ENCODE peak calls at places on chromosomes 12 and 14, in eight cellular contexts. One of them, this sample, is unnamed. For H3K9me3 and H3K4me1, the result is how much of the 10 kb centered on the place peaks cover.

GRCh38 chr14:54715244-54715643 is 148.3 kb downstream of the SAMD4A start:
- DNase-seq in fibroblast of lung: peak
- DNase-seq in upper lobe of right lung: no peak
- DNase-seq in CD4-positive, CD25-positive, alpha-beta regulatory T cell: no peak
- DNase-seq in thyroid gland: no peak
- DNase-seq in left ventricle myocardium inferior: no peak
- DNase-seq in stomach: no peak
- DNase-seq in heart left ventricle: no peak
- DNase-seq in this sample: no peak

GRCh38 chr14:26383286-26383685 is 214.5 kb downstream of the NOVA1 start:
- DNase-seq in fibroblast of lung: no peak
- DNase-seq in heart left ventricle: no peak
- DNase-seq in thyroid gland: no peak
- DNase-seq in CD4-positive, CD25-positive, alpha-beta regulatory T cell: no peak
- DNase-seq in upper lobe of right lung: no peak
- DNase-seq in left ventricle myocardium inferior: no peak
- DNase-seq in stomach: no peak
- DNase-seq in this sample: no peak

GRCh38 chr12:1103632-1104031 is 112.6 kb downstream of the ERC1 start:
- DNase-seq in fibroblast of lung: no peak
- DNase-seq in thyroid gland: no peak
- DNase-seq in left ventricle myocardium inferior: no peak
- DNase-seq in upper lobe of right lung: no peak
- DNase-seq in heart left ventricle: no peak
- DNase-seq in stomach: no peak
- DNase-seq in CD4-positive, CD25-positive, alpha-beta regulatory T cell: no peak
- DNase-seq in this sample: no peak

GRCh38 chr14:52244328-52244727 is 23.2 kb upstream of the PTGDR start:
- DNase-seq in stomach: no peak
- DNase-seq in thyroid gland: no peak
- DNase-seq in left ventricle myocardium inferior: no peak
- DNase-seq in upper lobe of right lung: no peak
- DNase-seq in CD4-positive, CD25-positive, alpha-beta regulatory T cell: no peak
- DNase-seq in heart left ventricle: no peak
- DNase-seq in fibroblast of lung: no peak
- DNase-seq in this sample: no peak

GRCh38 chr14:69879175-69880047 is at the start of gene SMOC1:
- DNase-seq in left ventricle myocardium inferior: no peak
- DNase-seq in CD4-positive, CD25-positive, alpha-beta regulatory T cell: no peak
- DNase-seq in upper lobe of right lung: no peak
- DNase-seq in heart left ventricle: no peak
- DNase-seq in thyroid gland: peak
- DNase-seq in stomach: peak
- DNase-seq in fibroblast of lung: peak
- DNase-seq in this sample: peak

GRCh38 chr12:123772074-123772473 is 10.0 kb downstream of the DNAH10 start:
- DNase-seq in left ventricle myocardium inferior: no peak
- DNase-seq in thyroid gland: no peak
- DNase-seq in CD4-positive, CD25-positive, alpha-beta regulatory T cell: no peak
- DNase-seq in stomach: no peak
- DNase-seq in fibroblast of lung: no peak
- DNase-seq in heart left ventricle: no peak
- DNase-seq in upper lobe of right lung: no peak
- DNase-seq in this sample: no peak

GRCh38 chr14:95948608-95949007 is 72.0 kb downstream of the TUNAR start:
- DNase-seq in CD4-positive, CD25-positive, alpha-beta regulatory T cell: no peak
- DNase-seq in upper lobe of right lung: no peak
- DNase-seq in thyroid gland: no peak
- DNase-seq in stomach: no peak
- DNase-seq in heart left ventricle: no peak
- DNase-seq in fibroblast of lung: peak
- DNase-seq in left ventricle myocardium inferior: no peak
- DNase-seq in this sample: no peak

GRCh38 chr12:16110596-16110995 is 166.9 kb downstream of the SLC15A5 start:
- DNase-seq in thyroid gland: no peak
- DNase-seq in left ventricle myocardium inferior: no peak
- DNase-seq in fibroblast of lung: no peak
- DNase-seq in heart left ventricle: no peak
- DNase-seq in upper lobe of right lung: no peak
- DNase-seq in CD4-positive, CD25-positive, alpha-beta regulatory T cell: no peak
- DNase-seq in stomach: no peak
- DNase-seq in this sample: no peak

GRCh38 chr14:35229495-35230089 is 62.6 kb upstream of the PSMA6 start:
- DNase-seq in left ventricle myocardium inferior: no peak
- DNase-seq in upper lobe of right lung: no peak
- DNase-seq in fibroblast of lung: no peak
- DNase-seq in stomach: no peak
- DNase-seq in CD4-positive, CD25-positive, alpha-beta regulatory T cell: no peak
- DNase-seq in thyroid gland: no peak
- DNase-seq in heart left ventricle: no peak
- DNase-seq in this sample: no peak

GRCh38 chr14:90398315-90398811 is 1.5 kb downstream of the CALM1 start:
- DNase-seq in fibroblast of lung: peak
- DNase-seq in upper lobe of right lung: peak
- DNase-seq in heart left ventricle: peak
- DNase-seq in CD4-positive, CD25-positive, alpha-beta regulatory T cell: peak
- DNase-seq in stomach: peak
- DNase-seq in left ventricle myocardium inferior: no peak
- DNase-seq in thyroid gland: peak
- DNase-seq in this sample: peak

GRCh38 chr12:76135456-76135855 is 51.0 kb upstream of the NAP1L1 start:
- DNase-seq in CD4-positive, CD25-positive, alpha-beta regulatory T cell: no peak
- DNase-seq in left ventricle myocardium inferior: no peak
- DNase-seq in thyroid gland: no peak
- DNase-seq in upper lobe of right lung: no peak
- DNase-seq in heart left ventricle: no peak
- DNase-seq in fibroblast of lung: peak
- DNase-seq in stomach: no peak
- DNase-seq in this sample: no peak

GRCh38 chr14:102071283-102071998 is 15.4 kb downstream of the HSP90AA1 start:
- DNase-seq in upper lobe of right lung: no peak
- DNase-seq in stomach: no peak
- DNase-seq in thyroid gland: no peak
- DNase-seq in fibroblast of lung: peak
- DNase-seq in left ventricle myocardium inferior: no peak
- DNase-seq in CD4-positive, CD25-positive, alpha-beta regulatory T cell: no peak
- DNase-seq in heart left ventricle: no peak
- DNase-seq in this sample: no peak

GRCh38 chr12:72264548-72265175 is 7.5 kb upstream of the TRHDE start:
- DNase-seq in heart left ventricle: no peak
- DNase-seq in fibroblast of lung: no peak
- DNase-seq in CD4-positive, CD25-positive, alpha-beta regulatory T cell: no peak
- DNase-seq in thyroid gland: no peak
- DNase-seq in stomach: no peak
- DNase-seq in upper lobe of right lung: no peak
- DNase-seq in left ventricle myocardium inferior: no peak
- DNase-seq in this sample: no peak

GRCh38 chr14:74599201-74599809 is 12.7 kb downstream of the LTBP2 start:
- DNase-seq in CD4-positive, CD25-positive, alpha-beta regulatory T cell: no peak
- DNase-seq in left ventricle myocardium inferior: no peak
- DNase-seq in stomach: no peak
- DNase-seq in upper lobe of right lung: no peak
- DNase-seq in fibroblast of lung: no peak
- DNase-seq in thyroid gland: peak
- DNase-seq in heart left ventricle: peak
- DNase-seq in this sample: peak

GRCh38 chr12:69415471-69416275 is 54.5 kb upstream of the FRS2 start:
- DNase-seq in fibroblast of lung: peak
- DNase-seq in heart left ventricle: peak
- DNase-seq in left ventricle myocardium inferior: peak
- DNase-seq in upper lobe of right lung: no peak
- DNase-seq in thyroid gland: peak
- DNase-seq in CD4-positive, CD25-positive, alpha-beta regulatory T cell: no peak
- DNase-seq in stomach: peak
- DNase-seq in this sample: peak

GRCh38 chr14:26190644-26191043 is 407.2 kb downstream of the NOVA1 start:
- DNase-seq in upper lobe of right lung: no peak
- DNase-seq in stomach: no peak
- DNase-seq in CD4-positive, CD25-positive, alpha-beta regulatory T cell: no peak
- DNase-seq in fibroblast of lung: peak
- DNase-seq in heart left ventricle: no peak
- DNase-seq in thyroid gland: no peak
- DNase-seq in left ventricle myocardium inferior: no peak
- DNase-seq in this sample: no peak

GRCh38 chr12:7927470-7927869 is 8.5 kb downstream of the SLC2A3 start:
- DNase-seq in left ventricle myocardium inferior: no peak
- DNase-seq in CD4-positive, CD25-positive, alpha-beta regulatory T cell: no peak
- DNase-seq in upper lobe of right lung: no peak
- DNase-seq in stomach: no peak
- DNase-seq in heart left ventricle: no peak
- DNase-seq in fibroblast of lung: no peak
- DNase-seq in thyroid gland: no peak
- DNase-seq in this sample: no peak

DNA sequence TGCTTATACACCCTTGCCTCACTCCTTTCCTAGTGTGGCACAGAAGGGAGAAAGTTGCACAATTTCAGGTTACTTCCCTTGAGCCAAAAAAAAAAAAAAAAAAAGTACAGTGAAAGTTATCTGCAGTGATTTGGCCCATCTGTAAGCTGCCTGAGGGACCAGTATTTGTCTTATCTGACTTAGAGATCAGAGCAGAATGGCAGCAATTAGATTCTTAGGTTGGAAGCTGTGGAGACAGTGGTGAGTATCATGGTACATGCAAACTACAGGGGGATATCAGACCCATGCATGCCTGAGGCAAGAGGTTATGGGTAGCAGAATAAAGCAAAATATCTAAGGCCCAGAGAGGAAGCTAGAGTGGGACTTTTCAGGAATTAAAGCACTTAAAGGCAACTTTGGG is 1070.7 kb upstream of the NOVA1 start:
- DNase-seq in stomach: no peak
- DNase-seq in fibroblast of lung: no peak
- DNase-seq in upper lobe of right lung: no peak
- DNase-seq in CD4-positive, CD25-positive, alpha-beta regulatory T cell: no peak
- DNase-seq in thyroid gland: no peak
- DNase-seq in heart left ventricle: no peak
- DNase-seq in left ventricle myocardium inferior: no peak
- DNase-seq in this sample: no peak
- H3K9me3 ChIP-seq in stomach: under half
- H3K9me3 ChIP-seq in fibroblast of lung: under half
- H3K9me3 ChIP-seq in upper lobe of right lung: under half
- H3K9me3 ChIP-seq in CD4-positive, CD25-positive, alpha-beta regulatory T cell: under half
- H3K9me3 ChIP-seq in thyroid gland: under half
- H3K9me3 ChIP-seq in heart left ventricle: under half
- H3K9me3 ChIP-seq in left ventricle myocardium inferior: under half
- H3K9me3 ChIP-seq in this sample: under half

GRCh38 chr14:66813636-66814035 is 305.7 kb downstream of the GPHN start:
- DNase-seq in CD4-positive, CD25-positive, alpha-beta regulatory T cell: no peak
- DNase-seq in heart left ventricle: no peak
- DNase-seq in upper lobe of right lung: no peak
- DNase-seq in fibroblast of lung: no peak
- DNase-seq in left ventricle myocardium inferior: no peak
- DNase-seq in thyroid gland: no peak
- DNase-seq in stomach: no peak
- DNase-seq in this sample: no peak
- H3K4me1 ChIP-seq in CD4-positive, CD25-positive, alpha-beta regulatory T cell: under half
- H3K4me1 ChIP-seq in heart left ventricle: under half
- H3K4me1 ChIP-seq in upper lobe of right lung: under half
- H3K4me1 ChIP-seq in fibroblast of lung: under half
- H3K4me1 ChIP-seq in left ventricle myocardium inferior: under half
- H3K4me1 ChIP-seq in thyroid gland: under half
- H3K4me1 ChIP-seq in stomach: under half
- H3K4me1 ChIP-seq in this sample: under half

DNA sequence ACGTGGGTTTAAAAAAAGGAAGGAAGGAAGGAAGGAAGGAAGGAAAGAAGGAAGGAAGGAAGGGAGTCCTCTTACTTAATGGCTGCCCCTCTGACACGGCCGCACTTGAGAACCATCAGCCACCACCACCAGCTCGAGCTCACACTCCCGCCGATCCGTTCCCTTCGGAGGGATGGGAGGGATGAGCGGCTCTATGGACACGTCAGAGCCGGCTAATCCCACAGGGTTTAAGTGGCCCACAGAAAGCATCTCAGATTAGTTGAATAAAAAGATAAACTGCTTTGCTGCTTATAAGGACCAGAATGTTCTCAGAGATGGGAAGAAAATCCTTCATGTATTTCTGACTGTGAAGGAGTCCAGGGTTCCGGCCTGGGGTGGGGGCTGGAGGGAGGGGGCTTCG is 31.1 kb downstream of the PRIMA1 start:
- DNase-seq in thyroid gland: no peak
- DNase-seq in fibroblast of lung: no peak
- DNase-seq in CD4-positive, CD25-positive, alpha-beta regulatory T cell: no peak
- DNase-seq in upper lobe of right lung: no peak
- DNase-seq in left ventricle myocardium inferior: no peak
- DNase-seq in stomach: no peak
- DNase-seq in heart left ventricle: no peak
- DNase-seq in this sample: no peak
- H3K4me3 ChIP-seq in thyroid gland: no peak
- H3K4me3 ChIP-seq in fibroblast of lung: no peak
- H3K4me3 ChIP-seq in CD4-positive, CD25-positive, alpha-beta regulatory T cell: no peak
- H3K4me3 ChIP-seq in upper lobe of right lung: no peak
- H3K4me3 ChIP-seq in left ventricle myocardium inferior: no peak
- H3K4me3 ChIP-seq in stomach: no peak
- H3K4me3 ChIP-seq in heart left ventricle: no peak
- H3K4me3 ChIP-seq in this sample: no peak

GRCh38 chr14:79511146-79511545 is 700.2 kb downstream of the DIO2 start:
- DNase-seq in heart left ventricle: no peak
- DNase-seq in thyroid gland: no peak
- DNase-seq in fibroblast of lung: peak
- DNase-seq in CD4-positive, CD25-positive, alpha-beta regulatory T cell: no peak
- DNase-seq in left ventricle myocardium inferior: no peak
- DNase-seq in stomach: no peak
- DNase-seq in upper lobe of right lung: no peak
- DNase-seq in this sample: no peak

GRCh38 chr14:79514700-79515099 is 696.6 kb downstream of the DIO2 start:
- DNase-seq in left ventricle myocardium inferior: no peak
- DNase-seq in CD4-positive, CD25-positive, alpha-beta regulatory T cell: no peak
- DNase-seq in stomach: no peak
- DNase-seq in fibroblast of lung: peak
- DNase-seq in upper lobe of right lung: no peak
- DNase-seq in heart left ventricle: no peak
- DNase-seq in thyroid gland: no peak
- DNase-seq in this sample: no peak

GRCh38 chr14:79515158-79515557 is 696.1 kb downstream of the DIO2 start:
- DNase-seq in stomach: no peak
- DNase-seq in fibroblast of lung: no peak
- DNase-seq in heart left ventricle: no peak
- DNase-seq in upper lobe of right lung: no peak
- DNase-seq in left ventricle myocardium inferior: no peak
- DNase-seq in CD4-positive, CD25-positive, alpha-beta regulatory T cell: no peak
- DNase-seq in thyroid gland: no peak
- DNase-seq in this sample: no peak

GRCh38 chr14:79516009-79516408 is 695.3 kb downstream of the DIO2 start:
- DNase-seq in left ventricle myocardium inferior: no peak
- DNase-seq in stomach: no peak
- DNase-seq in fibroblast of lung: no peak
- DNase-seq in CD4-positive, CD25-positive, alpha-beta regulatory T cell: no peak
- DNase-seq in upper lobe of right lung: no peak
- DNase-seq in heart left ventricle: no peak
- DNase-seq in thyroid gland: no peak
- DNase-seq in this sample: no peak

DNA sequence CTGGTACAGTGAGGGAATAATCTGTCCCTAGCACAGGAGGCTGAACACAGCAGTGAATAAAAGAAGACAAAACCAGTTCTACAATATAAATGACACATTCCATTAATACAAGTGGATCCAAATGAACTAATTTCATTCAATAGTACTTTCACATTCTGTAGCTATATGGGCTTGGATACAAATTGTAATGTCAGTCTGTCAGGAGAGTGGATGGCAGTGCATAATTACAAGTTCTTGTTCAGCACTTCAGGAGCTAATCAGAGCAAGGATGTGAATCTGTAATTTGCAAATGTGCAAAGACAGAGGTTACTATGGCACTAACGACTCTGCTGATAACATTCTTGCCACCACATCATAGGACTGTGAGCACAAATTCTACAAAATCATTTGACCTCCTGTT is 697.9 kb downstream of the DIO2 start:
- DNase-seq in heart left ventricle: no peak
- DNase-seq in CD4-positive, CD25-positive, alpha-beta regulatory T cell: no peak
- DNase-seq in fibroblast of lung: no peak
- DNase-seq in left ventricle myocardium inferior: no peak
- DNase-seq in upper lobe of right lung: no peak
- DNase-seq in thyroid gland: no peak
- DNase-seq in stomach: no peak
- DNase-seq in this sample: no peak
- H3K9me3 ChIP-seq in heart left ventricle: under half
- H3K9me3 ChIP-seq in CD4-positive, CD25-positive, alpha-beta regulatory T cell: under half
- H3K9me3 ChIP-seq in fibroblast of lung: under half
- H3K9me3 ChIP-seq in left ventricle myocardium inferior: under half
- H3K9me3 ChIP-seq in upper lobe of right lung: under half
- H3K9me3 ChIP-seq in thyroid gland: under half
- H3K9me3 ChIP-seq in stomach: under half
- H3K9me3 ChIP-seq in this sample: under half

This sample was measured in testis.